ENCODE peak calls at places on chromosomes 5 and 9, in nine cellular contexts. E, A, B, Z, T, G, U, J and P are unnamed samples.

GRCh38 chr9:20315672-20316071 is 306.6 kb downstream of the MLLT3 start:
- DNase-seq in E (no peak), A (peak; percentile 91), B (peak; percentile 77), Z (no peak), T (no peak), G (peak; percentile 85), U (peak; percentile 63), J (no peak), P (peak; percentile 55)

GRCh38 chr5:5314166-5314565 is 108.3 kb upstream of the ICE1 start:
- DNase-seq in E (no peak), A (no peak), B (no peak), Z (no peak), T (no peak), G (no peak), U (no peak), J (no peak), P (no peak)

GRCh38 chr5:10201223-10201868 is 48.3 kb downstream of the ATPSCKMT start:
- DNase-seq in E (no peak), A (peak; percentile 7), B (no peak), Z (no peak), T (no peak), G (peak; percentile 8), U (no peak), J (no peak), P (no peak)

GRCh38 chr5:31757813-31758212 is 118.9 kb downstream of the PDZD2 start:
- DNase-seq in E (no peak), A (no peak), B (no peak), Z (no peak), T (no peak), G (no peak), U (no peak), J (no peak), P (no peak)

GRCh38 chr5:62432618-62433064 is 20.1 kb downstream of the IPO11 start:
- DNase-seq in E (no peak), A (no peak), B (no peak), Z (no peak), T (no peak), G (no peak), U (peak; percentile 72), J (no peak), P (no peak)

GRCh38 chr9:124271660-124272059 is 13.9 kb downstream of the NEK6 start:
- DNase-seq in E (no peak), A (no peak), B (no peak), Z (no peak), T (no peak), G (no peak), U (no peak), J (no peak), P (no peak)

GRCh38 chr5:177995691-177996595 is at the start of gene PROP1:
- DNase-seq in E (no peak), A (no peak), B (no peak), Z (no peak), T (no peak), G (no peak), U (no peak), J (no peak), P (no peak)

GRCh38 chr5:152378730-152379129 is 26.3 kb downstream of the NMUR2 start:
- DNase-seq in E (no peak), A (no peak), B (peak; percentile 27), Z (no peak), T (no peak), G (no peak), U (peak; percentile 36), J (no peak), P (no peak)

GRCh38 chr9:96486351-96487029 is 36.5 kb downstream of the HABP4 start:
- DNase-seq in E (no peak), A (peak; percentile 82), B (no peak), Z (peak; percentile 55), T (peak; percentile 73), G (peak; percentile 75), U (peak; percentile 76), J (peak; percentile 75), P (peak; percentile 45)

GRCh38 chr5:91955610-91956009 is 572.5 kb upstream of the ARRDC3 start:
- DNase-seq in E (no peak), A (no peak), B (no peak), Z (peak; percentile 14), T (no peak), G (no peak), U (peak; percentile 17), J (peak; percentile 70), P (no peak)

GRCh38 chr5:179930788-179931473 is 23.2 kb upstream of the TBC1D9B start:
- DNase-seq in E (no peak), A (no peak), B (no peak), Z (no peak), T (no peak), G (no peak), U (no peak), J (no peak), P (no peak)

GRCh38 chr5:146338774-146339714 is at the start of gene POU4F3:
- DNase-seq in E (peak; percentile 77), A (no peak), B (no peak), Z (no peak), T (no peak), G (no peak), U (no peak), J (no peak), P (no peak)

GRCh38 chr9:128202648-128203023 is 543 bp upstream of the DNM1 start:
- DNase-seq in E (no peak), A (no peak), B (no peak), Z (no peak), T (no peak), G (no peak), U (no peak), J (no peak), P (no peak)
- H3K27ac ChIP-seq in E (no peak overlapping the region), A (no peak overlapping the region), B (no peak overlapping the region), Z (no peak overlapping the region), T (no peak overlapping the region), G (no peak overlapping the region), U (no peak overlapping the region), J (no peak overlapping the region), P (no peak overlapping the region)

DNA sequence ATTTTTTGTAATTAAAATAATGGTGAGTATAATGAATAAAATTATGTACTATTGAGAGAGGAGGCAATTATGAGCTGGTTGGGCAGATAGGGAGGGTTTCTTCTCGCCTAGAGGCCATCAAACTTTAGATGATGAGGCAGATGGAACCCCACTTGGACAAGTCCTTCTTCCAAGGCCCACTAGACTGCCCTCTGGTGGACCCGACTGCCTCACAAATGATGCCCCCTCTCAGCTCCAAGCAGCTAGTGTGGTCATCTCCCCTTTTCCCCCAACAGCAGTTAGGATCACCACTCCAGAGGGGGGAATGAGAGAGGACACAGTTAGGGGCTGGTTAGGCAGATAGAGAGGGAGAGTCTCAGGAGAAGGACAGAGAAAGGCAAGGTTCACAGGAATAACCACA is 348.0 kb upstream of the CDH18 start:
- DNase-seq in E (no peak), A (no peak), B (no peak), Z (no peak), T (no peak), G (no peak), U (no peak), J (no peak), P (no peak)
- TF ChIP-seq CTCF in E (no peak), A (no peak), B (no peak), Z (no peak), T (no peak), G (no peak), U (no peak), J (no peak), P (peak; percentile 19)

DNA sequence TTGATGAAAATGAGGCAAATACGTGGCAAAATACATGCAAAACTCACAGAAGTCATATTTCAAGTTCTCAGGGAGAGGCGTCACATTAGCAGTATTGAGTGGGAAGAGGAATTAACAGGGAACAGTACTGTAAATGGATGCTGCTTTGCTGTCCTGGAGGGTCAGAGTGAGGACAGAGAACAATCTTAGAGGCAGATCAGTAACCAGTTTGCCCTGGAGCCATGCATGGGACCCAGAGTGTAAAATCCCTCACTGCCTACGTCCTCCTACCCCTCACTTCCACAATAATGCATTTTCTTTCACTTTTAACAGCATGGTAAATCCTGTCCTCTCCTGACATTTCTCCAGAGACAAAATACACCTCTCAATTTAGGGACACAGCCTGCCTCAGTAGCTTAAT is 69.8 kb downstream of the LMNB1 start:
- DNase-seq in E (no peak), A (no peak), B (no peak), Z (no peak), T (no peak), G (no peak), U (no peak), J (no peak), P (no peak)
- H3K4me3 ChIP-seq in E (no peak overlapping the region), A (no peak overlapping the region), B (no peak overlapping the region), Z (no peak overlapping the region), T (no peak overlapping the region), G (no peak overlapping the region), U (no peak overlapping the region), J (no peak overlapping the region), P (no peak overlapping the region)

GRCh38 chr5:112878760-112879159 is 17.7 kb downstream of the SRP19 start:
- DNase-seq in E (no peak), A (peak; percentile 46), B (peak; percentile 77), Z (no peak), T (no peak), G (no peak), U (peak; percentile 13), J (no peak), P (no peak)
- H3K27ac ChIP-seq in E (peak overlapping the region; percentile 16), A (no peak overlapping the region), B (peak overlapping the region; percentile 35), Z (peak overlapping the region; percentile 49), T (no peak overlapping the region), G (no peak overlapping the region), U (peak overlapping the region; percentile 63), J (no peak overlapping the region), P (peak overlapping the region; percentile 22)

DNA sequence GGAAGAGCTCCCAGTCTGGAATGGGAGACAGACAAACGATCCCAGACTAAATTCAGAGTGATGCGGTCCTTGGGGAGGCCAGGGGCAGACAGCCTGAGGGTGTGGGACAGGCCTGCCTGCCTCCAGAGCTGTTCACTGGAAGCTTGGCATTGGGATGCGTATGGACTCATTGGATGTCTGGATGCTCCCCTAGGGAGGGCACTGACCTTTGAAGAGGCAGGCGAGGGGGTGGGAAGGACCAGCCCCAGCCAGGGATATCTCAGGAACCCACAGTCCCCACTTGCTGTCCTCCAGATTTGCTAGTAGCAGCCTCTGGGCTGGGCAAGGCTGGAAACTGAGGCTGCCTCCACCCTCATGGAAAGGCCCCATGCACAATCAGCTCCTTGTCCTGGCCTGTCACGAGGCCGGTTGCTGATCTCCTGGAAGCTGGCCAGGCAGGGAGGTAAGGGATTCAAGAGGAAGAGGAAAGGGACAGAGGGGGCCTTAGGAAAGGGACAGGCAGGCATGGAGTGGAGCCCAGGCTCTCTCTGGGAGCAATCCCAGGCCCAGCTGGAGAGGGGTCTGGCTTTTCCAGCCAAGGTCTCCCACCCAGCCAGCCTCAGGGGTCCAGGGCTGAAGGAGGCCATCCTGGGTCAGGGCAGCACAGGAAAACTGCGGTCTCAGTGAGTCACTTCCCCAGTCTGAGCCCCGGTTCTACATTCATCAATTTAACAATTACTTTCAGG is 69.1 kb upstream of the GGTA1 start:
- DNase-seq in E (no peak), A (peak; percentile 24), B (no peak), Z (peak; percentile 40), T (no peak), G (no peak), U (peak; percentile 36), J (peak; percentile 70), P (no peak)
- TF ChIP-seq CTCF in E (no peak), A (no peak), B (no peak), Z (no peak), T (no peak), G (no peak), U (no peak), J (no peak), P (no peak)